ENCODE peak calls at places on chromosomes 12 and 14, in six cellular contexts. Z is upper lobe of left lung, R is SK-N-SH, G is cardiac fibroblast, I is astrocyte of the spinal cord, W is prostate gland. A is an unnamed sample.

GRCh38 chr14:92684801-92685560 is 63.4 kb downstream of the LGMN start:
- DNase-seq in G (no peak), W (no peak), R (no peak), Z (no peak), I (no peak), A (no peak)

GRCh38 chr14:98808494-98809407 is 463.2 kb downstream of the BCL11B start:
- DNase-seq in G (no peak), W (peak), I (no peak), Z (no peak), R (no peak), A (no peak)

GRCh38 chr12:95520825-95521224 is 30.5 kb downstream of the USP44 start:
- DNase-seq in G (no peak), R (no peak), W (no peak), I (no peak), Z (no peak), A (no peak)

GRCh38 chr12:39368096-39368495 is 74.8 kb downstream of the KIF21A start:
- DNase-seq in G (peak), Z (no peak), W (no peak), R (no peak), I (no peak), A (peak)

GRCh38 chr12:114741940-114742339 is 58.0 kb upstream of the TBX3 start:
- DNase-seq in I (no peak), Z (no peak), G (no peak), R (no peak), W (no peak), A (no peak)

GRCh38 chr14:55446833-55447232 is 6.4 kb upstream of the TBPL2 start:
- DNase-seq in W (no peak), Z (no peak), G (peak), I (peak), R (no peak), A (peak)

GRCh38 chr14:76882646-76883045 is 56.4 kb downstream of the LRRC74A start:
- DNase-seq in Z (no peak), G (no peak), W (no peak), R (peak), I (no peak), A (no peak)

GRCh38 chr14:36293824-36294223 is 26.6 kb downstream of the MBIP start:
- DNase-seq in I (no peak), R (no peak), Z (peak), G (peak), W (no peak), A (peak)

GRCh38 chr14:96852823-96853422 is 55.7 kb downstream of the VRK1 start:
- DNase-seq in G (peak), I (peak), W (no peak), R (peak), Z (no peak), A (peak)

GRCh38 chr12:56261503-56262230 is 3.5 kb upstream of the ANKRD52 start:
- DNase-seq in Z (no peak), R (no peak), I (peak), W (no peak), G (peak), A (peak)

DNA sequence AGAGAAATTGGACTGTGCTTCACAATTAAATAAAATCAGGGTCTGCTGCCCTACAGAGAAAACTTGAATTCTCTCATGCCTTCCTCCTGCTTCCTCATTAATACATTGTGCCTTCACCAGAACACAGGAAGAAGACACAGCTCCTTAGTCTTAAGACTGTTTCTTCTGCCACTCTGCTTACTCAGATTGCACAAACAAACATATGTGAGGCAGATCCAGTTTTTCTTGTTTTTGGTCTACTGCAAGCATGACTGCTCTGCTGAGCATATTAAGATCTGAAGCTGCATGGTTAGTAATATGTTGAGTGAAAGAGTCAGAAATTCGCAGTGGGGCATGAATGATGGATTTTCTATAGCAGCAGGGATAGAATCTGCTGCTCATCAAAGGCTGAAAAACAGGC is 321.1 kb upstream of the STXBP6 start:
- DNase-seq in I (no peak), W (peak), R (no peak), Z (no peak), G (no peak), A (no peak)
- H3K4me3 ChIP-seq in I (no peak), W (no peak), R (no peak), Z (no peak), G (no peak), A (no peak)

DNA sequence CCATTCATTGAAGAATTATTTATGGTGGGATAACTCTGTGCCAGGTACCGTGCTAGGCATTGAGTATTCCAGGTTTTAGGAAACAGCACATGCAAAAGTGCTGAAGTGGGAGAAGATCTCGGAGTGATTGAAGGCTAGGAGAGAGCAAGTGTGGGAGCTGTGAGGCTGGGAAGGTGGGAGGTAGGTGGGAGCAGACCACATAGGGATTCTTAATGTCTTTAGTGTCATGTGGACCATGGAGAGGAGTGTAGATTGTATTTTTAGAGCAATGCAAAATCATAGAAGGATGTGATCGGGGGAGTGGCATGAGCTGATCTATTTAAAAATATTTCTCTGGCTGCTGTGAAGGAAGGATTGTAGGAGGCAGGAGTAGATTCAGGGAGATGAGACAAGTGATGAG is 5.4 kb downstream of the PTPN11 start:
- DNase-seq in Z (no peak), I (no peak), W (no peak), R (no peak), G (no peak), A (no peak)
- TF ChIP-seq CTCF in Z (no peak), I (no peak), W (no peak), R (no peak), G (no peak), A (no peak)

GRCh38 chr12:31752450-31752849 is 23.6 kb upstream of the AMN1 start:
- DNase-seq in R (peak), W (no peak), G (no peak), I (no peak), Z (no peak), A (no peak)
- H3K4me3 ChIP-seq in R (no peak), W (no peak), G (no peak), I (no peak), Z (no peak), A (no peak)

GRCh38 chr12:64610092-64610659 is at the start of gene RASSF3:
- DNase-seq in G (peak), R (peak), W (peak), Z (peak), I (peak), A (peak)

GRCh38 chr12:64611430-64612286 is 1.4 kb downstream of the RASSF3 start:
- DNase-seq in W (peak), G (peak), R (peak), I (peak), Z (peak), A (peak)

GRCh38 chr12:64610660-64611429 is 550 bp downstream of the RASSF3 start:
- DNase-seq in G (peak), I (peak), R (peak), Z (peak), W (peak), A (peak)

GRCh38 chr12:64609543-64610091 is 678 bp upstream of the RASSF3 start:
- DNase-seq in G (peak), I (peak), R (peak), Z (no peak), W (no peak), A (peak)

DNA sequence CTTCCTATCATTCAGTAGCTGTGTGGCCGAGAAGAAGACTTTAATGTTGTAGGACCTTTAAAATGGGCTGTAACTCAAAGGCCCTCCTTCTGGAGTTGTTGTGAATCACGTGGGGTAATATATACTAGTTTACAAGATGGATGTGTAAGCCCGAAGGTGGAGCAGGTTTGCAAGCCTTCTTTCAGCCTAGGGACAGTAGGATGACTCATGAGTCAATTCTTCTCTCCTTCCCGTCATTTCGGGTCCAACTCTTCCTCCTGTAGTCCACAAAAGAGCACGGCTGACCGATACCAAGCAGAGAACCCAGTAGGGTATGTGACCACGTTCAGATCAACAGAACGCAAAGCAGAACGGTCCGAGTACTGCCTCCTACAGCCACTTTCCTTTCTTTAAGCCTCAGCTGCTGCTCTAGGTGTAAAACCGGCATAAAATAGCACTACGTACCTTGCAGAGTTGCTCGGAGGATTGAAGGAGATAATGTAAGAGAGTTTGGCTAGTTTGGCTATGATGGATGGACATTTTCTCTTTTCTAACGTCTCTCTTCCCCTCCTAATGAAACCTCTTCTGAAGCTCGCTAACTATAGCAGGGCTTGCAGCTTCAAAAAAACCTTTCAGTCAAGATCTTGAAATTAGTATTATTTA is 1.3 kb upstream of the RASSF3 start:
- DNase-seq in Z (peak), R (peak), G (peak), W (peak), I (peak), A (peak)
- TF ChIP-seq CTCF in Z (no peak), R (peak), G (no peak), W (no peak), I (peak), A (peak)

DNA sequence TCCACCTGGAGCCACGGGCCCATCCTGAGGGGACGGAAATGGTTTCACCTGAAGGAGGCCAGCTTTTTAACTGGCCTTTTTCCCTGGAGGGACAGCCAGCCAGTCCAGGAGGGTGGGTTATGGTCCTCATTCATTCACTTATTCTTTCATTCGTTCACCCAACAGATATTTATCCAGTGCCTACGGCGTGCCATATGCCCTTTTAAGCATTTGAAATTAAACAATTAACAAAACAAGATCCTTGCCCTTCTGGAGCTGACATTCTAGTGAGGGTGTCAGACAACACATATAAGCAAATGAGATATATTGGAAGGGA is 438 bp upstream of the ABCB9 start:
- DNase-seq in G (no peak), I (no peak), R (no peak), W (no peak), Z (no peak), A (no peak)
- H3K4me3 ChIP-seq in G (no peak), I (no peak), R (peak), W (no peak), Z (no peak), A (no peak)

GRCh38 chr12:44851586-44851985 is 24.5 kb downstream of the NELL2 start:
- DNase-seq in G (no peak), W (no peak), I (no peak), R (no peak), Z (no peak), A (no peak)

GRCh38 chr12:44847888-44848770 is 28.0 kb downstream of the NELL2 start:
- DNase-seq in R (no peak), I (no peak), Z (no peak), G (no peak), W (no peak), A (no peak)

GRCh38 chr12:44846826-44847225 is 29.3 kb downstream of the NELL2 start:
- DNase-seq in G (no peak), W (no peak), R (no peak), Z (no peak), I (no peak), A (no peak)

GRCh38 chr12:44848771-44849085 is 27.4 kb downstream of the NELL2 start:
- DNase-seq in R (no peak), Z (no peak), I (no peak), G (no peak), W (no peak), A (no peak)

GRCh38 chr12:44847403-44847802 is 28.7 kb downstream of the NELL2 start:
- DNase-seq in I (no peak), Z (no peak), R (no peak), G (no peak), W (no peak), A (no peak)
- TF ChIP-seq CTCF in I (no peak), Z (no peak), R (no peak), G (no peak), W (no peak), A (no peak)

DNA sequence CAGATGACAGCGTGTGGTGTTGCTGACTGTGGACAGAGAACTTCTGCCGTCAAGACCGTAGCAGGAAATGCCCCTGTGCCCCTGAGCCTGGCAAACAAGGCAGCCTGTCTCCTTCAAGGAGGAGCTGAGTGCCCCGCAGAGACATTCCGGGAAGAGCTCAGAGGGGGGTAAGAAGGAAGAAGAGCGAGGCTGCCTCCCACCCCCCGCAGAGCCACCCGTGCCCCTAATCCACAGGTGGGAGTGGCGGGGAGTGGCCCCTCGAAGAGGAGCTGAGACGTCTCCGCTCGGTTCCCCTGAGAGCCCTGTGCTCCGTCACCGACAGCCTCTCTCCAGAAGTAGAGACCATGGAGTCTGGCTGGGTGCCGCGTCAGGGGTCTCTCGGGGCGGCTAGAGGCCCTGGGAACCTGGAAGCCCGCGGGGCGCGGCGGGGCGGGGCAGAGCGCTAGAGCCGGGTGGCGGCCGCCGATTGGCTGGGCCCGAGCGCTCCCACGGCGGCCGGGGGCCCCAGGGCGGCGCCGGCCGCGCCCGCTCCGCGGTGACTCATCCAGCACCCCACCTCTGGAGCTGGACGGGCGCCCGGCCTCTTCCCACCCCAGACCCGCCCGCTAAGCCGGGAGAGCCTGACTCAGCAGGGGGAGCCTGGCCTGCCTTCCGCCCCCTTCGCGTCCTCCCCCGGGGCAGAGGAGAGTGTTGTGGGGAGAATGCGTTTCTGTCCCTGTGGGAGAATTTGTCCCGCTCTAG is 25.2 kb upstream of the KRT78 start:
- DNase-seq in Z (peak), G (peak), W (peak), R (peak), I (peak), A (peak)
- H3K4me3 ChIP-seq in Z (no peak), G (peak), W (peak), R (peak), I (peak), A (peak)

GRCh38 chr14:49892301-49892635 is 614 bp upstream of the ARF6 start:
- DNase-seq in W (peak), R (peak), Z (peak), I (peak), G (peak), A (peak)
- TF ChIP-seq CTCF in W (no peak), R (no peak), Z (no peak), I (no peak), G (no peak), A (no peak)

A was measured in fibroblast of villous mesenchyme.